ENCODE peak calls at places on chromosomes 1 and 21, in five cellular contexts. W is AG09309; A is activated gamma-delta T cell treated with anti-CD3 and anti-CD28 coated beads, Interleukin-2, amount 50 U/mL, for 16 hours; Z is stimulated activated CD4-positive, alpha-beta T cell treated with anti-CD3 and anti-CD28 coated beads, TNF-alpha, amount 100 ng/mL, for 1 hour; P is stimulated activated effector memory CD8-positive, alpha-beta T cell treated with anti-CD3 and anti-CD28 coated beads, Interleukin-12 subunit alpha, Interleukin-12 subunit beta, amount 100 ng/mL, for 72 hours. J is an unnamed sample.

GRCh38 chr1:246280551-246280950 is 226.5 kb downstream of the SMYD3 start:
- DNase-seq in A (no peak), P (no peak), Z (no peak), W (no peak), J (peak; percentile 20)

GRCh38 chr1:94095744-94096469 is 25.0 kb downstream of the ABCA4 start:
- DNase-seq in P (no peak), A (no peak), W (no peak), Z (no peak), J (no peak)

GRCh38 chr1:71357708-71358107 is 276.9 kb upstream of the ZRANB2 start:
- DNase-seq in A (no peak), Z (no peak), W (no peak), P (no peak), J (no peak)

GRCh38 chr1:223403184-223403815 is 10.1 kb downstream of the CCDC185 start:
- DNase-seq in A (no peak), P (no peak), W (no peak), Z (no peak), J (no peak)

GRCh38 chr1:23481026-23481597 is 2.9 kb downstream of the ASAP3 start:
- DNase-seq in W (no peak), Z (no peak), A (no peak), P (no peak), J (no peak)

GRCh38 chr1:48043524-48043923 is 46.3 kb upstream of the TRABD2B start:
- DNase-seq in A (no peak), W (no peak), Z (no peak), P (no peak), J (no peak)

GRCh38 chr1:51708911-51709760 is 92.2 kb downstream of the OSBPL9 start:
- DNase-seq in W (no peak), A (no peak), Z (no peak), P (no peak), J (no peak)

GRCh38 chr1:43274125-43274803 is 4.5 kb downstream of the TMEM125 start:
- DNase-seq in W (no peak), A (no peak), P (no peak), Z (no peak), J (peak; percentile 37)

GRCh38 chr1:41611932-41612450 is 127.5 kb upstream of the EDN2 start:
- DNase-seq in P (no peak), Z (no peak), A (no peak), W (no peak), J (no peak)

GRCh38 chr1:59697138-59697811 is 117.5 kb upstream of the HOOK1 start:
- DNase-seq in W (no peak), A (no peak), P (no peak), Z (no peak), J (no peak)

GRCh38 chr1:112285808-112286207 is 110.2 kb upstream of the CTTNBP2NL start:
- DNase-seq in A (no peak), Z (no peak), P (no peak), W (no peak), J (no peak)

GRCh38 chr21:42003051-42003461 is 7.1 kb downstream of the ZBTB21 start:
- DNase-seq in W (no peak), Z (no peak), A (no peak), P (no peak), J (no peak)

GRCh38 chr1:239239529-239239928 is 146.8 kb upstream of the CHRM3 start:
- DNase-seq in Z (no peak), A (no peak), P (no peak), W (no peak), J (no peak)